ENCODE peak calls at places on chromosomes 5 and 9, in eight cellular contexts. J is OCI-LY7, I is gastrocnemius medialis, A is fibroblast of mammary gland, F is stomach, M is hepatocyte, Z is IMR-90, V is transverse colon. R is an unnamed sample.

GRCh38 chr5:10892911-10893215 is 131.8 kb upstream of the DAP start:
- DNase-seq in J (no peak), I (no peak), A (no peak), F (no peak), M (no peak), Z (no peak), V (no peak), R (no peak)

GRCh38 chr5:107217721-107218130 is 453.0 kb downstream of the EFNA5 start:
- DNase-seq in J (no peak), I (peak), A (no peak), F (no peak), M (no peak), Z (no peak), V (no peak), R (no peak)

GRCh38 chr9:127138444-127138843 is 16.0 kb upstream of the ANGPTL2 start:
- DNase-seq in J (no peak), I (no peak), A (no peak), F (peak), M (no peak), Z (no peak), V (no peak), R (no peak)

GRCh38 chr5:93611900-93612898 is 29.2 kb downstream of the NR2F1 start:
- DNase-seq in J (no peak), I (no peak), A (peak), F (no peak), M (no peak), Z (peak), V (no peak), R (no peak)

GRCh38 chr9:71839665-71840064 is 71.3 kb downstream of the ABHD17B start:
- DNase-seq in J (no peak), I (no peak), A (no peak), F (no peak), M (no peak), Z (no peak), V (no peak), R (no peak)

GRCh38 chr9:99253772-99254431 is 31.8 kb downstream of the SEC61B start:
- DNase-seq in J (peak), I (peak), A (peak), F (no peak), M (no peak), Z (no peak), V (peak), R (peak)

GRCh38 chr5:95715799-95716461 is 15.2 kb upstream of the RHOBTB3 start:
- DNase-seq in J (no peak), I (no peak), A (peak), F (no peak), M (no peak), Z (peak), V (no peak), R (peak)

GRCh38 chr9:14344846-14345585 is 31.1 kb upstream of the NFIB start:
- DNase-seq in J (no peak), I (no peak), A (no peak), F (no peak), M (no peak), Z (no peak), V (no peak), R (no peak)

GRCh38 chr5:146042628-146043279 is 62.6 kb downstream of the PLAC8L1 start:
- DNase-seq in J (no peak), I (no peak), A (peak), F (no peak), M (no peak), Z (peak), V (peak), R (no peak)

GRCh38 chr9:87816041-87816440 is 66.6 kb upstream of the SPATA31E1 start:
- DNase-seq in J (no peak), I (no peak), A (peak), F (no peak), M (no peak), Z (peak), V (no peak), R (no peak)

GRCh38 chr9:123867971-123868370 is 62.0 kb downstream of the DENND1A start:
- DNase-seq in J (no peak), I (no peak), A (no peak), F (no peak), M (no peak), Z (peak), V (no peak), R (no peak)

GRCh38 chr9:89428901-89429890 is 68.7 kb downstream of the SEMA4D start:
- DNase-seq in J (peak), I (no peak), A (no peak), F (no peak), M (no peak), Z (no peak), V (peak), R (no peak)

GRCh38 chr5:120808606-120809005 is 344.5 kb downstream of the PRR16 start:
- DNase-seq in J (no peak), I (no peak), A (no peak), F (no peak), M (no peak), Z (peak), V (no peak), R (no peak)

GRCh38 chr5:109532773-109533364 is 123.1 kb upstream of the PJA2 start:
- DNase-seq in J (no peak), I (no peak), A (no peak), F (no peak), M (no peak), Z (no peak), V (no peak), R (no peak)

GRCh38 chr5:55219770-55220169 is 7.3 kb downstream of the MCIDAS start:
- DNase-seq in J (no peak), I (no peak), A (no peak), F (no peak), M (no peak), Z (no peak), V (no peak), R (no peak)

GRCh38 chr5:55222819-55223124 is 4.3 kb downstream of the MCIDAS start:
- DNase-seq in J (no peak), I (no peak), A (no peak), F (no peak), M (no peak), Z (no peak), V (no peak), R (no peak)

GRCh38 chr5:55222061-55222818 is 4.9 kb downstream of the MCIDAS start:
- DNase-seq in J (no peak), I (no peak), A (no peak), F (no peak), M (no peak), Z (no peak), V (no peak), R (no peak)

GRCh38 chr5:55218966-55219365 is 8.1 kb downstream of the MCIDAS start:
- DNase-seq in J (no peak), I (peak), A (no peak), F (peak), M (peak), Z (no peak), V (peak), R (no peak)

DNA sequence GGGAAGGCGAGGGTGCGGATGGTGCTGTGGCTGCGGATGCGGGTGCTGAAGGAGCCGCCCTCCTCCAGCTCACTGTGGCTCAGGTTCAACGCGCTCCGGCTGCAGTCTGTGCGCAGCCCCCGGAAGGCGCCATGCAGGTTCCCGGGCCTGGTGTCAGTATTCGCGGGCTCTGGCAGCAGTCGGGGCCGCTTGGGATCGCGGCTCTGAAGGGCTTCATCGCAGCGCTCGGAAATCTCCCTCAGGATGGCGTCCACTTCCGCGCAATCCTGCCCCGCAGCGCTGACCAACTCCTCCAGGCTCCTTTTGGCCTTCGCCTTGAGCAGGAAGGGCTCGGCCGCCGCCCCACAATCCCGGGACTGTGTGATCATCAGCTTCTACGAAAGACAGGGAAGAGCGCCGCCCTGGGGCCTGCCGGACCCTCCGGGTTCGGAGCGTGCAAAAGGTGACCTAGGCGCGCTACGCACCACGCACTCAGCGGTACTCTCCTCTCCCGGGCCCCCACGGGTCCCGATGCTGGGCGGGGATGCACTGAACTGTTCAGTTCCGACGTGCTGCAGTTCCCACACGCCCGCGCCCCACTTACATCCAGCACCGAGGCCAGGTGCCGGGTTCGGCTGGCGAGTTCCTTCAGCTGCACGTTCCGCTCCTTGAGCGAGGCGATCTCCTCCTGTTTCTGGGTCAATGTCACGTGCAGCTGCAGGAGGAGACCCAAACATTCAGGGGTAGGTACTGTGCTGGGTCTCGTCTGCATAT is 6.5 kb downstream of the MCIDAS start:
- DNase-seq in J (no peak), I (no peak), A (peak), F (peak), M (peak), Z (no peak), V (peak), R (no peak)
- H3K4me3 ChIP-seq in J (no peak), I (peak), A (peak), F (peak), M (peak), Z (peak), V (no peak), R (no peak)

GRCh38 chr5:31182146-31182545 is 11.3 kb upstream of the CDH6 start:
- DNase-seq in J (no peak), I (no peak), A (no peak), F (no peak), M (no peak), Z (no peak), V (no peak), R (no peak)

GRCh38 chr5:31185951-31186350 is 7.5 kb upstream of the CDH6 start:
- DNase-seq in J (no peak), I (no peak), A (no peak), F (no peak), M (no peak), Z (no peak), V (no peak), R (no peak)

GRCh38 chr5:31181376-31181987 is 12.0 kb upstream of the CDH6 start:
- DNase-seq in J (no peak), I (no peak), A (no peak), F (no peak), M (no peak), Z (no peak), V (no peak), R (no peak)

GRCh38 chr5:31187591-31187990 is 5.9 kb upstream of the CDH6 start:
- DNase-seq in J (no peak), I (no peak), A (no peak), F (no peak), M (no peak), Z (no peak), V (no peak), R (no peak)

GRCh38 chr5:31186672-31187267 is 6.7 kb upstream of the CDH6 start:
- DNase-seq in J (peak), I (no peak), A (peak), F (no peak), M (peak), Z (peak), V (no peak), R (no peak)
- TF ChIP-seq CTCF in J (peak), I (peak), A (peak), F (peak), M (peak), Z (peak), V (peak), R (peak)

GRCh38 chr5:139460457-139460856 is 2.1 kb downstream of the ECSCR start:
- DNase-seq in J (no peak), I (no peak), A (no peak), F (no peak), M (no peak), Z (no peak), V (no peak), R (no peak)
- H3K4me3 ChIP-seq in J (no peak), I (no peak), A (no peak), F (no peak), M (no peak), Z (no peak), V (no peak), R (no peak)

DNA sequence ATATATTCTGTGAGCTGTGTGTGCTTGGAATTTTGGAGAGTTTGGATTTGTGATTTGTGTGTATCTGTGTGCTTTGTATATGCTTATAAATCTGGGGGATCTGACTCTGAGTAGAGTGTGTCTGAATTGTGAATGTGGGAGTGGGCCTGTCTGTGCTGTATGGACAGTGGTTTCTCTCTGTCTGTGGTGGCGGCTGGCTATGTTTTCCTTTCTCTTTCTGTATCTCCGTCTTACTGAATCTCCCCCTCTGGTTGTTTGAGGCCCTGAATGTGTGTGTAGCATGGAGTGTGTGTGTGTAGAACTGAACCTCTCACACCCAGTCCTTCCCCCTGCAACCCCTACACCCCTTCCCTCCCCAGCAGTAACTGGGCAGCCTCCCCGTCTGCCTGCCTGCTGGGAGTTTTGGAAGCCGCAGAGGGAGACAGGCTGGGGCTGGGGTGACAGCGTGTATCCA is 4.7 kb downstream of the CXXC5 start:
- DNase-seq in J (peak), I (no peak), A (peak), F (no peak), M (no peak), Z (no peak), V (no peak), R (no peak)
- TF ChIP-seq CTCF in J (no peak), I (no peak), A (no peak), F (no peak), M (no peak), Z (no peak), V (no peak), R (no peak)

GRCh38 chr5:119453045-119453383 is 717 bp downstream of the HSD17B4 start:
- DNase-seq in J (peak), I (peak), A (peak), F (peak), M (no peak), Z (peak), V (peak), R (no peak)

GRCh38 chr5:119452373-119453044 is at the start of gene HSD17B4:
- DNase-seq in J (peak), I (peak), A (peak), F (peak), M (peak), Z (peak), V (peak), R (peak)

GRCh38 chr5:119452060-119452372 is 281 bp upstream of the HSD17B4 start:
- DNase-seq in J (no peak), I (no peak), A (no peak), F (no peak), M (no peak), Z (no peak), V (no peak), R (no peak)

GRCh38 chr5:119451561-119451960 is 736 bp upstream of the HSD17B4 start:
- DNase-seq in J (peak), I (no peak), A (no peak), F (no peak), M (no peak), Z (no peak), V (no peak), R (no peak)

DNA sequence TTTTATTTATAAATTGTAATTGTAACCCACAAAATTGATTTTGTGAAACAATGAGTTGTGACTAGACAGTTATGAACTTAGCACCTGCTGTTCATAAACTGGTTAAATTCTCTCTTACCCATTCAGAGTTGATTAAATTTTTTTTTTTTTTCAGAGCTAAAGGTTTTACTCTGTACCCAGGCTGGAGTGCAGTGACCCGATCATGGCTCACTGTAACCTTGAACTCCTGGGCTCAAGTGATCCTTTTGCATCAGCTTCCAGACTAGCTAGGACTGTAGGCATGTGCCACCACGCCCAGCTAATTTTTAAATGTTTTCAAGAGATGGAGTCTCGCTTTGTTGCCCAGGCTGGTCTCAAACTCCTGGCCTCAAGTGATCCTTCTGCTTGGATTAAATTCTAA is 1.9 kb downstream of the HSD17B4 start:
- DNase-seq in J (no peak), I (no peak), A (no peak), F (no peak), M (no peak), Z (no peak), V (no peak), R (no peak)
- H3K4me3 ChIP-seq in J (no peak), I (no peak), A (no peak), F (no peak), M (no peak), Z (no peak), V (no peak), R (no peak)

GRCh38 chr5:68384936-68385594 is 169.5 kb downstream of the PIK3R1 start:
- DNase-seq in J (no peak), I (no peak), A (no peak), F (no peak), M (no peak), Z (no peak), V (no peak), R (no peak)
- TF ChIP-seq CTCF in J (no peak), I (no peak), A (no peak), F (no peak), M (no peak), Z (no peak), V (no peak), R (no peak)

DNA sequence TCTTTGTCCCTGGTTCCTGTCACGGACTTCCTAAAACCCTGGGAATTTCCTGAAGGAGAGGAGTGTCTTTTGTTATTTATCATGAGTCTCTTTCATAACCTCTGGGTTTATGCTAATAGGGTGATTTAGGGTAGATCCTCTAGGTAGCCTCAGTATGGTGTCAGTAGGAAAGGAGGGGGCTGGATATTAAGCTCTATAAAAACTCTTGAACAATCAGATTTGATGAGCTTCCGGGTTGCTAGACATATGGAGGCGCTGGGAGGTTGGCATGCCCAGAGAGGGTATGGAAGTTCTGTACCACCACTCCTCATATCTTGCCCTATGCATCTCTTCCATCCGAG is 15.5 kb upstream of the PTBP3 start:
- DNase-seq in J (no peak), I (no peak), A (no peak), F (no peak), M (no peak), Z (no peak), V (no peak), R (no peak)
- H3K4me3 ChIP-seq in J (no peak), I (peak), A (peak), F (peak), M (no peak), Z (no peak), V (no peak), R (no peak)

R was measured in GM06990.